ENCODE peak calls at places on chromosomes 4 and X, in ten cellular contexts. T, G, L, V, R, J, H, Q, P and A are unnamed samples. For H3K4me1, the result is how much of the 10 kb centered on the place peaks cover.

GRCh38 chr4:53943345-53944085 is 120.9 kb downstream of the CHIC2 start:
- DNase-seq in T (no peak), G (no peak), L (no peak), V (no peak), R (peak), J (no peak), H (no peak), Q (no peak), P (no peak), A (peak)

GRCh38 chr4:114827651-114828050 is 229.0 kb downstream of the UGT8 start:
- DNase-seq in T (no peak), G (no peak), L (no peak), V (no peak), R (no peak), J (no peak), H (no peak), Q (no peak), P (no peak), A (no peak)

GRCh38 chr4:102518703-102519131 is 17.6 kb downstream of the NFKB1 start:
- DNase-seq in T (no peak), G (no peak), L (no peak), V (no peak), R (no peak), J (no peak), H (no peak), Q (no peak), P (no peak), A (no peak)

GRCh38 chr4:175444512-175444911 is 367.6 kb downstream of the GPM6A start:
- DNase-seq in T (no peak), G (no peak), L (no peak), V (no peak), R (no peak), J (no peak), H (no peak), Q (no peak), P (no peak), A (no peak)

GRCh38 chrX:7059214-7059838 is 88.2 kb upstream of the STS start:
- DNase-seq in T (no peak), G (no peak), L (no peak), V (no peak), R (no peak), J (peak), H (no peak), Q (no peak), P (no peak), A (no peak)

GRCh38 chrX:103742339-103742738 is 31.6 kb downstream of the TMEM31 start:
- DNase-seq in T (peak), G (no peak), L (no peak), V (no peak), R (no peak), J (no peak), H (no peak), Q (no peak), P (no peak), A (peak)

GRCh38 chr4:2753444-2753843 is 2.7 kb downstream of the TNIP2 start:
- DNase-seq in T (no peak), G (no peak), L (no peak), V (peak), R (no peak), J (no peak), H (no peak), Q (no peak), P (no peak), A (no peak)

GRCh38 chrX:19832186-19832965 is 55.0 kb downstream of the SH3KBP1 start:
- DNase-seq in T (no peak), G (no peak), L (no peak), V (no peak), R (no peak), J (no peak), H (no peak), Q (no peak), P (no peak), A (no peak)

GRCh38 chrX:30791296-30792278 is 97.5 kb downstream of the TAB3 start:
- DNase-seq in T (no peak), G (peak), L (no peak), V (no peak), R (no peak), J (no peak), H (no peak), Q (no peak), P (no peak), A (no peak)

GRCh38 chrX:47169726-47170515 is 23.7 kb upstream of the UBA1 start:
- DNase-seq in T (no peak), G (peak), L (peak), V (no peak), R (peak), J (no peak), H (no peak), Q (no peak), P (no peak), A (no peak)

GRCh38 chr4:74044676-74045075 is 6.2 kb upstream of the CXCL3 start:
- DNase-seq in T (no peak), G (no peak), L (no peak), V (no peak), R (no peak), J (no peak), H (no peak), Q (no peak), P (no peak), A (no peak)

GRCh38 chr4:132227349-132228165 is 921.5 kb upstream of the PCDH10 start:
- DNase-seq in T (peak), G (peak), L (no peak), V (no peak), R (peak), J (no peak), H (no peak), Q (peak), P (peak), A (no peak)

GRCh38 chr4:854356-854755 is 28.4 kb upstream of the CPLX1 start:
- DNase-seq in T (no peak), G (peak), L (no peak), V (peak), R (no peak), J (no peak), H (no peak), Q (no peak), P (no peak), A (no peak)

GRCh38 chrX:39196192-39197102 is 395.2 kb downstream of the MID1IP1 start:
- DNase-seq in T (no peak), G (no peak), L (no peak), V (no peak), R (no peak), J (peak), H (no peak), Q (peak), P (peak), A (no peak)

GRCh38 chr4:33340168-33340567 is 2620.0 kb downstream of the PCDH7 start:
- DNase-seq in T (no peak), G (no peak), L (no peak), V (no peak), R (no peak), J (no peak), H (no peak), Q (no peak), P (no peak), A (no peak)

GRCh38 chrX:65690057-65690855 is 22.8 kb downstream of the MSN start:
- DNase-seq in T (no peak), G (no peak), L (no peak), V (no peak), R (peak), J (no peak), H (no peak), Q (no peak), P (no peak), A (no peak)

GRCh38 chr4:70734168-70734954 is 12.6 kb downstream of the RUFY3 start:
- DNase-seq in T (no peak), G (no peak), L (no peak), V (no peak), R (peak), J (peak), H (peak), Q (no peak), P (no peak), A (peak)

GRCh38 chrX:131812847-131813825 is 210.0 kb upstream of the STK26 start:
- DNase-seq in T (no peak), G (no peak), L (peak), V (no peak), R (peak), J (peak), H (peak), Q (no peak), P (peak), A (no peak)

GRCh38 chr4:107220976-107221375 is 184.9 kb upstream of the DKK2 start:
- DNase-seq in T (no peak), G (no peak), L (no peak), V (no peak), R (peak), J (no peak), H (no peak), Q (no peak), P (no peak), A (no peak)

GRCh38 chrX:118577041-118577440 is 81.4 kb downstream of the DOCK11 start:
- DNase-seq in T (no peak), G (no peak), L (no peak), V (peak), R (no peak), J (no peak), H (no peak), Q (peak), P (no peak), A (no peak)

GRCh38 chr4:184444953-184445309 is 29.4 kb downstream of the IRF2 start:
- DNase-seq in T (no peak), G (peak), L (no peak), V (peak), R (no peak), J (peak), H (peak), Q (no peak), P (no peak), A (no peak)

GRCh38 chr4:183223046-183223445 is 97.0 kb downstream of the CLDN22 start:
- DNase-seq in T (no peak), G (no peak), L (no peak), V (no peak), R (no peak), J (no peak), H (no peak), Q (no peak), P (no peak), A (no peak)

GRCh38 chr4:139282375-139283075 is 2.5 kb upstream of the MGARP start:
- DNase-seq in T (no peak), G (no peak), L (no peak), V (no peak), R (peak), J (no peak), H (no peak), Q (no peak), P (no peak), A (no peak)

GRCh38 chr4:139281212-139281611 is 1.2 kb upstream of the MGARP start:
- DNase-seq in T (no peak), G (no peak), L (no peak), V (no peak), R (no peak), J (no peak), H (no peak), Q (no peak), P (no peak), A (no peak)

GRCh38 chr4:139278450-139278849 is 1.6 kb downstream of the MGARP start:
- DNase-seq in T (no peak), G (no peak), L (peak), V (no peak), R (no peak), J (no peak), H (no peak), Q (no peak), P (no peak), A (no peak)

GRCh38 chr4:139279723-139280620 is at the start of gene MGARP:
- DNase-seq in T (no peak), G (no peak), L (peak), V (peak), R (peak), J (no peak), H (no peak), Q (no peak), P (no peak), A (no peak)

GRCh38 chr4:139278956-139279722 is 886 bp downstream of the MGARP start:
- DNase-seq in T (no peak), G (no peak), L (peak), V (no peak), R (peak), J (no peak), H (no peak), Q (no peak), P (no peak), A (no peak)
- H3K4me3 ChIP-seq in T (peak), G (no peak), L (peak), V (peak), R (peak), J (peak), H (peak), Q (no peak), P (no peak), A (no peak)

DNA sequence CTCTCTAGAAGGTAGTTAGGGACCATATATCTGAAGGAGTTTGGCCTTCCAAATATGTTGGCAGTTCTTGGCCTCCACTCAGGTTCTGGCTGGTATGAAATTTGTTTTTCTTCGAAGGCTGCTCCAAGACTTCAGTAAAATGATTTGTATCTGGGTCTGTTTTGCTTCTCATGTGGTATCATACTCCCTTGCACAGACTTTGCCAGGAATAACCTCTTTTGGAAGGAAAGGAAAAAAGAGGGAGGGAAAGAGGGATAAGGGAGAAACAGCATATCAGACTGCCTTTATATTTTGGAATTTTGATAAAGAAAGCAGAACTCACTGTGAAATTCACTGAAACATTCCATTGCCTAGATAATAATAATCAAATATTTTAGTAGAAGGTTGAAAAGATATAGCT is 242.1 kb upstream of the HHIP start:
- DNase-seq in T (no peak), G (no peak), L (no peak), V (no peak), R (no peak), J (no peak), H (no peak), Q (no peak), P (no peak), A (no peak)
- H3K4me1 ChIP-seq in T (under half), G (under half), L (under half), V (under half), R (under half), J (under half), H (under half), Q (under half), P (under half), A (under half)

GRCh38 chrX:4935387-4935786 is 1221.9 kb upstream of the PRKX start:
- DNase-seq in T (no peak), G (no peak), L (no peak), V (no peak), R (no peak), J (no peak), H (no peak), Q (no peak), P (no peak), A (no peak)
- H3K4me3 ChIP-seq in T (no peak), G (no peak), L (no peak), V (no peak), R (no peak), J (no peak), H (no peak), Q (no peak), P (no peak), A (no peak)

GRCh38 chr4:15021301-15021700 is 19.0 kb downstream of the CPEB2 start:
- DNase-seq in T (no peak), G (no peak), L (no peak), V (no peak), R (no peak), J (no peak), H (no peak), Q (no peak), P (no peak), A (no peak)
- H3K4me1 ChIP-seq in T (under half), G (under half), L (under half), V (under half), R (half or more), J (under half), H (under half), Q (under half), P (under half), A (under half)

GRCh38 chr4:84499065-84499982 is at the start of gene NKX6-1:
- DNase-seq in T (peak), G (peak), L (peak), V (peak), R (peak), J (peak), H (no peak), Q (peak), P (no peak), A (peak)
- H3K4me3 ChIP-seq in T (peak), G (no peak), L (peak), V (peak), R (peak), J (peak), H (peak), Q (peak), P (no peak), A (peak)

DNA sequence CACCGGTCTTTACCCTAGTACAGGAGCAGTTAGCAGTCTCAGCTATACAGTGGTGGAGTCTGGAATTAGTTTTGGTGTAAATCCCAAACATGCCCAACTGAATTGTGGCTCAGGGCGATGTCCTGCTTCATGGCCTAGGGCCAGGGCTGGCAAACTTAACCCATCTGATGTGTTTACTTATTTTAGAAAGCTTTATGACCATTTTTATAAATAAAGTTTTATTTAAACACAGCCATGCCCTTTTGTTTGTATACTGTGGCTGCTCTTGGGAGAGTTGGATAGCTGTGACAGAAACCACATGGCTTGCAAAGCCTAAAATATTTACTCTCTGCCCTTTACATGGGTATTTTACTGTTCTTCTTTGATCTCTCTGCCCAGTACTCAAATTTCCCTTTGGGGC is 7.1 kb downstream of the FRMPD4 start:
- DNase-seq in T (no peak), G (no peak), L (no peak), V (no peak), R (no peak), J (no peak), H (no peak), Q (no peak), P (no peak), A (no peak)
- H3K4me1 ChIP-seq in T (under half), G (under half), L (under half), V (under half), R (under half), J (under half), H (under half), Q (under half), P (under half), A (under half)

DNA sequence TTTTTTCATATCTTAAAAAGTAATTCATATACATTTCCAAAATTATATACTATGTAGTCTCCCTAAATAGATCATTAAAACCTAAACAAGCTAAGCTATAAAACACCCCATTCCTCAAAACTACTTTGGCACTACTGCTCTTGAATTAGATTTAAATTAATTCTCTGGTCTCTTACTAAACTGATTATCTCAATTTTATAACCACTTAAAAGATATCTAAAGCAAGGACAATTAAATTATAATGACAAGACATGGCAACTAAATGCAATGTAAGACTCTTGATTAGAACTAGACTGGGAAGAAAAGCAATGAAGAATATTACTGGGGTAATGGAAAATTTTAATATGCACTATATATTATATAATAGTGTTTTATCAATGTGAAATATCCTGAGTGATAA is 27.9 kb downstream of the TMEM184C start:
- DNase-seq in T (no peak), G (no peak), L (no peak), V (no peak), R (no peak), J (no peak), H (no peak), Q (no peak), P (no peak), A (no peak)
- H3K4me3 ChIP-seq in T (no peak), G (no peak), L (no peak), V (no peak), R (no peak), J (no peak), H (no peak), Q (no peak), P (no peak), A (no peak)

GRCh38 chr4:169267070-169267469 is 3.7 kb downstream of the SH3RF1 start:
- DNase-seq in T (no peak), G (no peak), L (no peak), V (no peak), R (no peak), J (no peak), H (no peak), Q (no peak), P (no peak), A (no peak)
- H3K4me1 ChIP-seq in T (under half), G (under half), L (under half), V (half or more), R (under half), J (under half), H (under half), Q (half or more), P (under half), A (under half)

DNA sequence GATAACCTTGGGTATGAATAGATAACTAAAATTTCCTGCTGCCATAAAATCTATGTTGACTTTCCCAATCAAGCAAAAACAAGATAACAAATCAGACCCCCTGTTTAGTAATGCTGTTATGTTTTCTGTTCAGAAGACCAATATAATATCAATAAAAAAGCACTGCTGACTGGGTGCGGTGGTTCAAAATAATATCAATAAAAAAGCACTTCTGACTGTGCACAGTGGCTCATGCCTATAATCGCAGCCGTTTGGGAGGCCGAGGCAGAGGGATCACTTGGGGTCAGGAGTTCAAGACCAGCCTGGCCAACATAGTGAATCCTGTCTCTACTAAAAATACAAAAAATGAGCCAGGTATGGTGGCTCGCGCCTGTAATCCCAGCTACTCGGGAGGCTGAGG is 36.7 kb downstream of the ANTXR2 start:
- DNase-seq in T (no peak), G (peak), L (no peak), V (no peak), R (no peak), J (no peak), H (no peak), Q (no peak), P (no peak), A (no peak)
- H3K4me3 ChIP-seq in T (no peak), G (no peak), L (no peak), V (no peak), R (peak), J (no peak), H (no peak), Q (no peak), P (no peak), A (no peak)

GRCh38 chr4:128332086-128332485 is 44.5 kb upstream of the PGRMC2 start:
- DNase-seq in T (no peak), G (no peak), L (no peak), V (no peak), R (no peak), J (no peak), H (no peak), Q (no peak), P (no peak), A (no peak)
- H3K4me1 ChIP-seq in T (under half), G (under half), L (under half), V (under half), R (under half), J (under half), H (under half), Q (under half), P (under half), A (under half)